ENCODE peak calls at places on chromosomes 12 and 14, in four cellular contexts. Z, B, X and G are unnamed samples.
A peak's percentile ranks its signal among the peaks of the same experiment; 100 is the strongest.

GRCh38 chr12:4355843-4356327 is 23.6 kb downstream of the FGF23 start:
- DNase-seq in B (peak; percentile 8), X (peak; percentile 36), Z (peak; percentile 19), G (no peak)

GRCh38 chr12:103799504-103800251 is 41.4 kb downstream of the NT5DC3 start:
- DNase-seq in B (peak; percentile 68), X (no peak), Z (no peak), G (peak; percentile 62)

GRCh38 chr14:45140661-45141187 is 5.0 kb downstream of the FANCM start:
- DNase-seq in Z (no peak), B (no peak), X (no peak), G (no peak)

GRCh38 chr12:106145539-106146447 is 7.0 kb upstream of the NUAK1 start:
- DNase-seq in X (no peak), B (no peak), Z (peak; percentile 84), G (no peak)

GRCh38 chr12:28374556-28374955 is 184.3 kb downstream of the CCDC91 start:
- DNase-seq in B (peak; percentile 74), X (no peak), Z (no peak), G (peak; percentile 60)

GRCh38 chr12:131137009-131137835 is 183.5 kb downstream of the ADGRD1 start:
- DNase-seq in X (no peak), Z (no peak), B (no peak), G (no peak)

GRCh38 chr12:113359133-113359938 is 949 bp downstream of the PLBD2 start:
- DNase-seq in Z (no peak), B (peak; percentile 14), X (no peak), G (peak; percentile 12)

GRCh38 chr14:32977913-32978312 is 39.2 kb downstream of the NPAS3 start:
- DNase-seq in X (no peak), B (no peak), Z (no peak), G (no peak)

GRCh38 chr12:21818627-21819026 is 44.1 kb upstream of the KCNJ8 start:
- DNase-seq in B (peak; percentile 73), X (no peak), Z (no peak), G (peak; percentile 46)

GRCh38 chr12:74889563-74890236 is 319.9 kb downstream of the KCNC2 start:
- DNase-seq in Z (peak; percentile 49), B (peak; percentile 62), X (no peak), G (peak; percentile 75)

GRCh38 chr12:132290203-132290540 is 39.2 kb downstream of the GALNT9 start:
- DNase-seq in B (no peak), Z (no peak), X (no peak), G (no peak)

GRCh38 chr12:113161415-113162016 is 12.0 kb downstream of the CFAP73 start:
- DNase-seq in B (no peak), X (peak; percentile 97), Z (no peak), G (peak; percentile 23)

GRCh38 chr14:51160871-51161270 is 66.0 kb upstream of the TRIM9 start:
- DNase-seq in X (no peak), B (no peak), Z (no peak), G (no peak)

GRCh38 chr12:46886541-46887041 is 60.8 kb upstream of the SLC38A4 start:
- DNase-seq in Z (no peak), B (peak; percentile 51), X (no peak), G (peak; percentile 82)

GRCh38 chr12:119457251-119457650 is 122.7 kb downstream of the CCDC60 start:
- DNase-seq in B (no peak), X (no peak), Z (no peak), G (no peak)

GRCh38 chr12:8145754-8146415 is 10.9 kb upstream of the ZNF705A start:
- DNase-seq in X (peak; percentile 5), Z (no peak), B (peak; percentile 85), G (peak; percentile 93)

GRCh38 chr12:99235381-99235780 is 412.2 kb upstream of the GARIN6 start:
- DNase-seq in B (no peak), Z (no peak), X (no peak), G (no peak)

GRCh38 chr14:94132285-94132887 is 3.0 kb upstream of the IFI27L2 start:
- DNase-seq in X (peak; percentile 71), Z (peak; percentile 70), B (peak; percentile 70), G (peak; percentile 25)

DNA sequence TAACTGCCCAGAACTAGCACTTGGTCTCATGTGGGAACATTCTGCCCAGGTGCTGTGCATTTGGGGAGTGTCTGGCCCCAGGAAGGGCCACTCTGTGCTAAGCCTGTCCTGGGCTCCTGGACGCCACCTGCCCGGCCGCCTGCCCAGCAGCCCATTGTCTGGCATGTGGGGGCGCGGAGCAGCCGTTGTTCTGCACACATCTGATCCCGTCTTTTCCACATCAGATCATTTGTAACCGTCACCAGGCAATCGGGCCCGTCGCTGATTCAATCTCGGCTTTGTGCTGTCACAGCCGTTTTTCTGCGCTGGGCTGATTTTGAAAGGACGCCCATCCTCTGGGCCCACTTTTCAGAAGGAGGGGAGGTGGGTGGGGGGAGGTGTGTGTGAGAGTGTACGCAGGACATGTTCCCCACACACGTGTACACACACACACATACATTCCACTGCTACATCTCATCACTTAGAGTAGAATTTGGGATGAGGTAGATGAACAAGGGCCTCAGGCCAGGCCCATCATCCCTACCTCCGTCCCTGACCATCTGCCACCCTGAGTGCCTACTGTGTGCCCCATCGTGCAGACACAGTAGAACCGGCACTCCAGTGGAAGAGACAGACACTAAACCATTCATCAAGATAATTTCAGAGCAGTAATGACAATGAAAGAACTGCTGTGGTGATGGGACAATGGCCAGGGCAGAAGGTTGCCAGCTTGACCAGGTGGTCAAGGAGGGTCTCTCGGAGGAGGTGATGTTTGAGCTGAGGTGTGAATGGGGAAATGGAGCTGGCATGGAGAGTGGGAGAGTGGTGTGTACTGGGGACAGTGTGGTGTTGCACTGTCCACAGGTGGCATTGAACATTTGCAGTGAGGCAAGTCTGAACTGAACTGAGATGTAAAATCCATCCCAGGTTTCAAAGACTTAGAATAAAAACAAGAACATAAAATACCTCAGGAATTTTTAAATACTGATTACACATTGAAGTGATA is 19.0 kb downstream of the FAM222A start:
- DNase-seq in X (no peak), B (no peak), Z (no peak), G (no peak)
- H3K9ac ChIP-seq in X (peak overlapping the region; percentile 5), B (no peak overlapping the region), Z (no peak overlapping the region), G (no peak overlapping the region)

DNA sequence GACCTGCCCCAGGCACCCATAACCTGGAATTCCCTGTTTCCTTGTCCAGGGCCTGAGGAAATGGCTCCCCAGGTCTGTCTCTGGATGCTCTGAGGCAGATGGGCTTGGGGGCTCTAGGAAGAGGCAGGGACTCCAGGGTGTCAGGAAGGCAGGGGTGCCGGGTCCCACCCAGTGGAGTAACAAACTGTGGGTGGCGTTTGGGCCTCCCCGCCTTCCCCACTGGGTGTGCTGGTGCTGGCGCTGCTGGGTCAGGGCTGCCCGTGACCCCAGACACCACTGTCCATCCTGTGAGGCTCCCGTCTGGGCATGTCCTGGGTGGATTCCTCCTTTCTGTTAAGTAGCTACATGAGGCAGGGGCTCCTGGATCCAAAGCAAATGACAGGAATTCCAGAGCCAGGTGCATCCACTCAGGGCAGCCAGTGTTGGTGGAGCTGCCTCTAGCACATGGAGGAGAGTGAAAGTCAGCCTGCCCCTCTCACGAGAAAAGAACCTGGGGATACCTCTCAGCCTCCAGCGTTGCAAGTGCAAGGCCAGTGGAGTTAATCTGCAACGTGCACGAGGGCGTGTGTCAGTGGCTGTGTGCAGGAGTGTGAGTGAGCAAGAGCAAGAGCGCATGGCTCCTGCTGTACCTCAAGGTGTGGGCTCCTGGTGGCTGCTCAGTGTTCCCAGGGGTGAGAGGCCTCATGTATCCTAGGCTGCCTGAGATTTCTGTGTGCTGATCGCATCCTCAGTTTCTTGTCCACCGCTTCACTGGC is 403.1 kb downstream of the TMEM121 start:
- DNase-seq in Z (no peak), B (no peak), X (no peak), G (no peak)
- H3K4me3 ChIP-seq in Z (no peak overlapping the region), B (no peak overlapping the region), X (no peak overlapping the region), G (no peak overlapping the region)

GRCh38 chr12:71904629-71905028 is 34.0 kb upstream of the TPH2 start:
- DNase-seq in B (no peak), Z (peak; percentile 50), X (no peak), G (no peak)
- H3K4me2 ChIP-seq in B (no peak overlapping the region), Z (no peak overlapping the region), X (no peak overlapping the region), G (no peak overlapping the region)

GRCh38 chr12:64522807-64523206 is 70.9 kb downstream of the TBK1 start:
- DNase-seq in X (no peak), Z (no peak), B (peak; percentile 22), G (peak; percentile 31)
- H3K9ac ChIP-seq in X (no peak overlapping the region), Z (no peak overlapping the region), B (no peak overlapping the region), G (no peak overlapping the region)

DNA sequence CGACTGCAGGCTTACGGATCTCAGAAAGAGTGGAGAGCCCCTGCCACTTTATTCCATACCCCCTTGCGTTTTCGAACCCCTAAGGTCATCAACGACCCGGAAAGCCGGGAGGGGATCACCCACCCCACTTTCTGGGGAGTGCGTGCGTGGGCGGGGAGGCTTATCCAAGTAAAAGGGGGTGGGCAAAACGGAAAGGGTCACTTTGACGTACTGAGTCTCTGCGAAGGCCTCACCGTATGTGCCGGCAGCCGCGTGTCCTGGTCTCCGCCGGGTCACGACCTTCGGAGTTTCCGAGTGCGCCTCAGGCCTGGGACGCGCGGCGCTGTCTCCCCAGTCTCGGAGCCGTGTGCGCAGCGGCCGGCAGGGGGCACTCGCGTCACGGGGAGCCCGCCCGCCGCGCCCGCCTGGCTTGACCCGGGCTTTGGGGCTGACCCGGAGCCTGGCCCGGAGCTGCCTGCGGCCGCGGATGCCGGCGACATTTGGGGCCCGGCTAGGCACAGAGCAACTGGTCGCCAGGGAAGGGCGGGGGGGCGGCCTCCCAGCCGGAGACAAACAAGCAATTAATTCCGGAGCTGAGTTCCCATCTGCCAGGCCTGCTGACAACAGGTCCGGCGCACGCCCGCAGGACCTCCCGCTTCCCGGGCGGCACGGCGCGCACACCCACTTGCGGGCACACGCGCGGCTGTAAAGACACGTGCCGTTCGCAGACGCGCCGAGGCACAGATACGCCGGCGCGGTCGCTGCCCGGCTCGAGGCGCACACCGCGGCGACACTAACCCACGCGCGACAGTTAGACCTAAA is 890 bp upstream of the KIF26A start:
- DNase-seq in X (peak; percentile 84), B (peak; percentile 4), Z (peak; percentile 51), G (no peak)
- H3K4me3 ChIP-seq in X (peak overlapping the region; percentile 67), B (no peak overlapping the region), Z (peak overlapping the region; percentile 48), G (no peak overlapping the region)